ENCODE peak calls at places on chromosomes 4 and X, in five cellular contexts. J, P, B, R and L are unnamed samples.

GRCh38 chr4:8228319-8229250 is 29.5 kb downstream of the SH3TC1 start:
- DNase-seq in J (peak), P (no peak), B (peak), R (peak), L (peak)

GRCh38 chr4:77203380-77204197 is 46.6 kb downstream of the CCNG2 start:
- DNase-seq in J (peak), P (no peak), B (peak), R (peak), L (peak)

GRCh38 chr4:102717448-102718092 is 43.2 kb downstream of the MANBA start:
- DNase-seq in J (no peak), P (no peak), B (no peak), R (peak), L (no peak)

GRCh38 chr4:26912810-26913209 is 52.2 kb downstream of the STIM2 start:
- DNase-seq in J (no peak), P (no peak), B (no peak), R (no peak), L (no peak)

GRCh38 chr4:15001825-15002658 is at the start of gene CPEB2:
- DNase-seq in J (peak), P (peak), B (peak), R (peak), L (peak)

GRCh38 chr4:102610007-102610406 is 108.8 kb downstream of the NFKB1 start:
- DNase-seq in J (no peak), P (no peak), B (no peak), R (peak), L (peak)

GRCh38 chr4:185082549-185082948 is 60.5 kb upstream of the SLC25A4 start:
- DNase-seq in J (no peak), P (no peak), B (no peak), R (no peak), L (no peak)

GRCh38 chr4:47744843-47745382 is 93.0 kb downstream of the CORIN start:
- DNase-seq in J (no peak), P (no peak), B (no peak), R (no peak), L (no peak)

GRCh38 chr4:20196476-20196875 is 55.2 kb upstream of the SLIT2 start:
- DNase-seq in J (no peak), P (no peak), B (no peak), R (no peak), L (no peak)

GRCh38 chr4:6779667-6780565 is 2.6 kb upstream of the KIAA0232 start:
- DNase-seq in J (no peak), P (no peak), B (no peak), R (no peak), L (no peak)

GRCh38 chr4:55446578-55446922 is 50.8 kb downstream of the TMEM165 start:
- DNase-seq in J (no peak), P (no peak), B (no peak), R (no peak), L (no peak)

GRCh38 chr4:149521611-149522010 is 294.0 kb downstream of the IQCM start:
- DNase-seq in J (no peak), P (no peak), B (peak), R (no peak), L (no peak)

GRCh38 chr4:156673483-156673882 is 298.1 kb downstream of the PDGFC start:
- DNase-seq in J (no peak), P (no peak), B (no peak), R (peak), L (no peak)

GRCh38 chrX:122055450-122055849 is 1008.0 kb downstream of the GLUD2 start:
- DNase-seq in J (no peak), P (no peak), B (no peak), R (no peak), L (no peak)

GRCh38 chr4:8848507-8849265 is 23.0 kb downstream of the HMX1 start:
- DNase-seq in J (no peak), P (no peak), B (peak), R (no peak), L (no peak)

GRCh38 chr4:108426493-108426892 is 193.9 kb upstream of the RPL34 start:
- DNase-seq in J (no peak), P (no peak), B (no peak), R (peak), L (no peak)

GRCh38 chr4:93203708-93204107 is 624.8 kb upstream of the ATOH1 start:
- DNase-seq in J (no peak), P (no peak), B (no peak), R (no peak), L (no peak)

GRCh38 chr4:80309301-80310004 is 26.1 kb upstream of the CFAP299 start:
- DNase-seq in J (no peak), P (no peak), B (no peak), R (peak), L (no peak)

GRCh38 chr4:4941741-4942140 is 77.5 kb downstream of the CYTL1 start:
- DNase-seq in J (no peak), P (peak), B (no peak), R (no peak), L (no peak)

GRCh38 chr4:62814510-62815047 is 1594.7 kb downstream of the TECRL start:
- DNase-seq in J (no peak), P (no peak), B (no peak), R (no peak), L (no peak)

GRCh38 chrX:69170319-69170718 is 5.1 kb upstream of the PJA1 start:
- DNase-seq in J (no peak), P (no peak), B (no peak), R (no peak), L (no peak)

GRCh38 chr4:13640149-13640671 is 12.7 kb upstream of the BOD1L1 start:
- DNase-seq in J (no peak), P (no peak), B (no peak), R (peak), L (no peak)

GRCh38 chr4:181166742-181167399 is 1076.3 kb upstream of the TENM3 start:
- DNase-seq in J (no peak), P (no peak), B (no peak), R (no peak), L (no peak)

GRCh38 chrX:101686574-101686973 is 26.9 kb upstream of the ARMCX2 start:
- DNase-seq in J (no peak), P (no peak), B (no peak), R (no peak), L (no peak)

GRCh38 chr4:152723236-152723635 is 43.4 kb upstream of the TMEM154 start:
- DNase-seq in J (no peak), P (no peak), B (no peak), R (no peak), L (no peak)

GRCh38 chrX:68175569-68175968 is 257.7 kb downstream of the OPHN1 start:
- DNase-seq in J (no peak), P (no peak), B (no peak), R (peak), L (no peak)

GRCh38 chr4:5101571-5101970 is 50.3 kb downstream of the STK32B start:
- DNase-seq in J (no peak), P (no peak), B (no peak), R (no peak), L (no peak)

GRCh38 chr4:99410075-99410474 is 25.1 kb downstream of the ADH7 start:
- DNase-seq in J (no peak), P (no peak), B (no peak), R (no peak), L (no peak)

GRCh38 chr4:79650794-79651431 is 242.9 kb upstream of the GK2 start:
- DNase-seq in J (no peak), P (no peak), B (no peak), R (peak), L (no peak)

GRCh38 chr4:76562161-76562560 is 127.1 kb downstream of the SHROOM3 start:
- DNase-seq in J (no peak), P (no peak), B (no peak), R (peak), L (no peak)

GRCh38 chr4:183342541-183343533 is 20.6 kb upstream of the CLDN24 start:
- DNase-seq in J (peak), P (no peak), B (no peak), R (no peak), L (no peak)

GRCh38 chrX:109635151-109635550 is 10.2 kb upstream of the KCNE5 start:
- DNase-seq in J (no peak), P (no peak), B (no peak), R (peak), L (peak)

GRCh38 chrX:150366951-150367545 is 3.9 kb downstream of the MAMLD1 start:
- DNase-seq in J (no peak), P (no peak), B (no peak), R (peak), L (no peak)

GRCh38 chr4:87121332-87122065 is 98.9 kb downstream of the KLHL8 start:
- DNase-seq in J (no peak), P (no peak), B (no peak), R (no peak), L (no peak)

GRCh38 chr4:25320374-25321172 is 8.0 kb downstream of the ZCCHC4 start:
- DNase-seq in J (no peak), P (no peak), B (no peak), R (peak), L (peak)

GRCh38 chr4:108651068-108651794 is 832 bp downstream of the OSTC start:
- DNase-seq in J (no peak), P (no peak), B (no peak), R (peak), L (no peak)

GRCh38 chr4:94452476-94453300 is 946 bp downstream of the PDLIM5 start:
- DNase-seq in J (peak), P (peak), B (peak), R (peak), L (peak)

GRCh38 chrX:115960440-115961084 is 210.0 kb upstream of the AGTR2 start:
- DNase-seq in J (no peak), P (no peak), B (peak), R (no peak), L (no peak)

GRCh38 chrX:115958687-115959359 is 211.7 kb upstream of the AGTR2 start:
- DNase-seq in J (no peak), P (no peak), B (no peak), R (no peak), L (no peak)

GRCh38 chrX:115952417-115953092 is 218.0 kb upstream of the AGTR2 start:
- DNase-seq in J (no peak), P (no peak), B (no peak), R (no peak), L (peak)

DNA sequence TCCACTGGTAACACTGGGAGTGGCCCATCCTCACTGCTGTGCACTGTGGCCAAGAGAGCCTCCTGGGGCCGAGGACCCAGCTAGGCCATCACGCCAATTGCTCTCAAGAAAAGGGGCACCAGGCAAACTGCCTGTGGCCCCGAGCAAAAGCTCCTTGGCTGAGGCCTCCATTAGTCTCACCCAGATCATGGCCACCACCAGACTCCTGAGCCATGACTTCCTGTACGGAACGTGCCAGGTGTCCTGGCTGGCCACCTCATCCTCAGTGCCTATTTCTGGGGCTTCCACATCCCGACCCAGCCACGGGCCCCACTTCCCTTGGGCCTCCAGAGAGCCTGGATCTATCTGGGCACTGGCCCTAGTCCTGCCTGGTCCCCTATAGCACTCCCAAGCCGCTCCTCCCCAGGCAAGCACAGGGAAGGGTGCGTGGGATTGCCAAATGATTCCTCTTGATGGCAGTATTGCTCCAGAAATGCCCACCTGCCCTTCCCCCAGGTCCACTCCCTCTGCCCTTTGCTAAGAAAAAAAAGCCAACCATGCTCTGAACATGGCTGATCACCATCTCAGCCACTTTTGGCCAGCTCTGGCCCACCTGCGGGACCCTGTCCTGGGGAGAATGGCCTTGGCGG is 212.6 kb upstream of the AGTR2 start:
- DNase-seq in J (no peak), P (no peak), B (no peak), R (no peak), L (no peak)
- TF ChIP-seq CTCF in J (no peak), P (no peak), B (peak), R (no peak), L (peak)

DNA sequence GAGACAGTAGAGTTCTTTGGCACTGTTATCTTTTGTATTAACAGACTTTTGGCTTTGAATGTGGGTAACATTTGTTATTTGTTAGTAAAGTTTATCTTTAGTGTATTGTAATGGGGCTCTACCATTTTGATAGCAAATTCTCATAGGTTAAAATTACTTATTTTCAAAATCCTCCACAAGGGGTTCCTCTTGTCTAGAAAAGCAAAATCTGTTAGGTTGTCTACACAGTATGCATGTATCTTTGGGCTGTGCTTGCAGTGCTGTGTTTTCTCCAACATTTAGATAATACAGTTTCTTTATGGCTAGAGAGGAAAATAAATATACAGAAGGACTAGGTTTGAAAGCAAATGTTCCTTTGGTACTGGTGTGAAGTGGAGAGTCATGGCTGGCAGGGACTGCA is 40.2 kb downstream of the POLR2B start:
- DNase-seq in J (no peak), P (no peak), B (no peak), R (no peak), L (no peak)
- TF ChIP-seq CTCF in J (no peak), P (no peak), B (no peak), R (no peak), L (no peak)

GRCh38 chr4:74134500-74134852 is 23.4 kb upstream of the MTHFD2L start:
- DNase-seq in J (no peak), P (no peak), B (no peak), R (no peak), L (no peak)

GRCh38 chr4:74133786-74134499 is 24.0 kb upstream of the MTHFD2L start:
- DNase-seq in J (peak), P (no peak), B (peak), R (peak), L (peak)
- TF ChIP-seq CTCF in J (peak), P (peak), B (peak), R (peak), L (peak)

GRCh38 chrX:112218388-112218787 is 135.8 kb upstream of the TRPC5 start:
- DNase-seq in J (no peak), P (no peak), B (no peak), R (no peak), L (no peak)
- TF ChIP-seq CTCF in J (no peak), P (no peak), B (no peak), R (no peak), L (no peak)